ENCODE peak calls at places on chromosomes 3 and 15, in five cellular contexts. L, R, F, E and O are unnamed samples.

GRCh38 chr3:46578973-46579755 is 13.1 kb upstream of the LRRC2 start:
- DNase-seq in L (no peak), F (no peak), E (no peak), R (no peak), O (no peak)

GRCh38 chr3:71101014-71101413 is 482.5 kb downstream of the FOXP1 start:
- DNase-seq in E (no peak), R (peak), L (peak), F (no peak), O (no peak)

GRCh38 chr15:98802187-98802586 is 153.8 kb downstream of the IGF1R start:
- DNase-seq in F (no peak), R (no peak), L (no peak), E (no peak), O (no peak)

GRCh38 chr3:194472290-194472920 is 14.4 kb downstream of the ATP13A3 start:
- DNase-seq in L (peak), E (no peak), F (no peak), R (peak), O (peak)

GRCh38 chr15:70892912-70893560 is 410 bp downstream of the LRRC49 start:
- DNase-seq in E (no peak), F (no peak), L (peak), R (peak), O (peak)

GRCh38 chr3:39869890-39870289 is 60.5 kb downstream of the MYRIP start:
- DNase-seq in R (no peak), F (no peak), E (no peak), L (no peak), O (no peak)

GRCh38 chr3:1068985-1069384 is 23.8 kb upstream of the CNTN6 start:
- DNase-seq in E (no peak), L (no peak), R (no peak), F (no peak), O (no peak)

GRCh38 chr15:70347766-70348558 is 250.2 kb upstream of the TLE3 start:
- DNase-seq in F (no peak), L (no peak), R (no peak), E (no peak), O (no peak)

GRCh38 chr3:190217081-190217480 is 96.4 kb upstream of the P3H2 start:
- DNase-seq in F (no peak), R (peak), L (no peak), E (no peak), O (no peak)

GRCh38 chr3:98727638-98728037 is 35.5 kb upstream of the ST3GAL6 start:
- DNase-seq in R (no peak), E (no peak), F (no peak), L (no peak), O (no peak)

GRCh38 chr3:140942221-140943104 is 827 bp downstream of the SLC25A36 start:
- DNase-seq in L (peak), E (no peak), R (peak), F (peak), O (no peak)

GRCh38 chr3:78907367-78907766 is 860.4 kb downstream of the ROBO1 start:
- DNase-seq in E (no peak), L (no peak), F (no peak), R (no peak), O (no peak)

GRCh38 chr3:10583798-10584708 is 78.7 kb upstream of the ATP2B2 start:
- DNase-seq in F (no peak), E (no peak), L (no peak), R (no peak), O (no peak)

GRCh38 chr15:75904241-75904631 is 558 bp downstream of the FBXO22 start:
- DNase-seq in L (peak), F (peak), E (peak), R (peak), O (no peak)

GRCh38 chr3:75249005-75249404 is 415.1 kb upstream of the FRG2C start:
- DNase-seq in F (no peak), E (no peak), L (no peak), R (no peak), O (no peak)

GRCh38 chr3:33314993-33315392 is 37.8 kb downstream of the FBXL2 start:
- DNase-seq in L (no peak), R (no peak), E (no peak), F (no peak), O (no peak)

GRCh38 chr3:119794971-119795612 is 13.2 kb downstream of the NR1I2 start:
- DNase-seq in E (no peak), R (peak), F (no peak), L (peak), O (no peak)